ENCODE peak calls at places on chromosome 1, in nine cellular contexts. J is breast epithelium, S is psoas muscle, W is HFF-Myc, K is epithelial cell of esophagus, B is mucosa of descending colon, O is choroid plexus epithelial cell, L is esophagus squamous epithelium, Z is SJSA1. H is an unnamed sample.

GRCh38 chr1:24963099-24963872 is 33.2 kb upstream of the RUNX3 start:
- DNase-seq in O (no peak), B (peak), Z (peak), K (no peak), W (no peak), L (no peak), J (no peak), S (no peak), H (peak)

GRCh38 chr1:108828074-108828961 is 28.6 kb downstream of the AKNAD1 start:
- DNase-seq in W (peak), L (no peak), O (peak), J (peak), S (peak), K (peak), B (peak), Z (peak), H (peak)

GRCh38 chr1:179079113-179079761 is 2.6 kb upstream of the TOR3A start:
- DNase-seq in B (no peak), K (peak), O (peak), S (no peak), L (no peak), J (peak), W (peak), Z (peak), H (peak)

GRCh38 chr1:229035054-229035747 is 235.7 kb upstream of the RAB4A start:
- DNase-seq in J (no peak), W (no peak), B (no peak), S (no peak), Z (no peak), O (no peak), K (no peak), L (no peak), H (no peak)

GRCh38 chr1:225451340-225451739 is 23.5 kb upstream of the LBR start:
- DNase-seq in W (no peak), S (no peak), O (no peak), K (peak), L (no peak), J (no peak), B (no peak), Z (no peak), H (no peak)

GRCh38 chr1:41664861-41665640 is 180.6 kb upstream of the EDN2 start:
- DNase-seq in S (no peak), J (peak), L (no peak), K (peak), B (no peak), Z (peak), W (peak), O (peak), H (no peak)

GRCh38 chr1:59072017-59072947 is 224.6 kb upstream of the FGGY start:
- DNase-seq in L (no peak), B (no peak), K (peak), W (no peak), Z (no peak), S (peak), O (peak), J (no peak), H (no peak)

GRCh38 chr1:56533197-56533596 is 46.2 kb downstream of the PLPP3 start:
- DNase-seq in O (no peak), S (no peak), W (no peak), Z (no peak), K (no peak), B (no peak), J (no peak), L (no peak), H (no peak)

GRCh38 chr1:40664167-40664537 is 1.3 kb downstream of the RIMS3 start:
- DNase-seq in B (no peak), L (no peak), S (no peak), O (no peak), Z (no peak), K (no peak), W (no peak), J (no peak), H (no peak)
- H3K4me3 ChIP-seq in B (no peak), L (no peak), S (no peak), O (no peak), Z (no peak), K (no peak), W (no peak), J (no peak), H (no peak)

DNA sequence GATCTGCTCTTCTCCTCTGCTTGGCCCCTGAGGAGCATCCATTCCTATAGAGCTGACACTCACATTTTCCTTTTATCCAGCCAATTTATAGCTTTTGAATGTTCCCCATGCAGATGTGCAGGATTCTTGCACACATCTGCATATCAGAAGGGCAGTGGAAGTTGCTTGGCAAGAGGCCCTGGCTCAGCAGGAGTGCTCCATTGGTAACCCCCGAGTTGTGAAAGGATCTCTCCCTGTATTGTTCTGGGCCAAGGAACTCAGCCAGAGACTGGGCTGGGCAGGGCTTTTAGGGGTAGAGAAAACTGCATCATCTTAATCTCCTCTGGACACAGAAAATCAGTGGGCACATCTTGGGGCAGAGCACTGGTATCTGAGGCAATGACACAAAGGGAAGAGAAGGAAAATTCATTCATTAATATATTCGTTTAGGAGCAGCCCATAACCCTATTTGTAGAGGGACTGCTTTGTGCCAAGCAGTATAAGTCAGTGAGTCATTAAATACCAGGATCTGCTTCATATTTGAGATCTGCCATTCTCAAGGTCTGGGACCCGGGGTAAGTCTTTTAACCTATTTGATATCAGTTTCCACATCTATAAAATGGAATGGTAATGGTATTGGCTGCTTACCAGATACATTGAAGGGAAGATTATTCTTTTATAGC is 31.0 kb upstream of the BEND5 start:
- DNase-seq in O (peak), K (no peak), W (no peak), L (no peak), Z (no peak), S (no peak), B (no peak), J (no peak), H (no peak)
- H3K4me3 ChIP-seq in O (no peak), K (no peak), W (no peak), L (no peak), Z (no peak), S (no peak), B (no peak), J (no peak), H (no peak)

DNA sequence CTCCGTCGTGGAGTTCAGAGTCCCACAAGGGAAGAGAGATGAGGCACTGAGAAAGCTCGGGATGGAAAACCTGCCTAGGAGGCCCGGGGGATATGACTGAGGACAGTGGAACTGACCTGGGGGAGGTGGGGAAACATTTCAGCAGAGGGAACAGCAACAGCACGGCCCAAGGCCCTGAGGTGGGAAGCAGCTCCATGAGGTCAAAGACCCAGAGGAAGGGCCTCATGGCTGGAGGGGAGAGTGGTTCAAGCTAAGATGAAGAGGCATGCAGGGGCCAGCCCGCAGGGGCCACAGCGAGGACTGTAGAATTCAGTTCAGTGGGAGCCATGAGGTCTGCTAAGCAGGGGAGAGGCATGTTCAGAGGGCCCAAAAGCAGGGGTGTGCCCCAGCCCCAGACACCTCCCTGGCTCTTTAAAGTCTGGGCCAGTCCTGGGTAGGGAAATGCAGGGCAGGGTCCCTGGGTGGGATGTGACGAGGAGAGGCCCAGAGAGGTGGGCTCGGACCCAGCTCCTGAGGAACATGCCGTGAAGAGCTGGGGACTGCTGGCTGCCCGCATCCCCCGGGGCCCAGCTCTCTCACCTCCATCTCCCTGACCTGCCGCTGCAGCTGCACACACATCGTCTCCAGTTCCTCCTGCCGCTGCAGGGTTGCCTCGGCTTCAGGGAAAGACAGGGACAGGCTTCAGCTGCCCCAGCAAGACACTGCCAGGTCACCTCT is 9.9 kb downstream of the UBXN11 start:
- DNase-seq in B (no peak), L (no peak), S (no peak), K (no peak), J (no peak), W (no peak), O (no peak), Z (no peak), H (no peak)
- H3K4me3 ChIP-seq in B (no peak), L (no peak), S (no peak), K (no peak), J (no peak), W (no peak), O (no peak), Z (no peak), H (no peak)

GRCh38 chr1:50422946-50423669 is at the start of gene DMRTA2:
- DNase-seq in L (no peak), S (no peak), J (no peak), B (peak), O (no peak), W (no peak), Z (peak), K (peak), H (no peak)
- H3K4me3 ChIP-seq in L (peak), S (peak), J (peak), B (no peak), O (no peak), W (peak), Z (peak), K (peak), H (peak)

GRCh38 chr1:151146416-151147131 is at the start of gene SEMA6C:
- DNase-seq in L (peak), J (peak), O (peak), B (peak), S (peak), W (peak), K (peak), Z (peak), H (peak)
- H3K4me3 ChIP-seq in L (peak), J (peak), O (peak), B (peak), S (peak), W (peak), K (peak), Z (peak), H (peak)

H was measured in CD8-positive, alpha-beta memory T cell.